ENCODE peak calls at places on chromosomes 3 and 15, in eight cellular contexts. F, D, E, K, C, G, O and Z are unnamed samples.

GRCh38 chr3:32355892-32356291 is 35.8 kb upstream of the CMTM7 start:
- ATAC-seq in F (no peak), K (no peak), G (no peak), C (no peak), O (no peak), E (no peak), D (no peak), Z (no peak)

GRCh38 chr15:67009576-67010569 is 55.5 kb upstream of the SMAD3 start:
- ATAC-seq in F (peak; percentile 62), C (no peak), K (no peak), G (no peak), E (no peak), O (peak; percentile 24), D (peak; percentile 62), Z (no peak)

GRCh38 chr3:194640829-194641228 is 7.6 kb upstream of the TMEM44 start:
- ATAC-seq in G (no peak), K (peak; percentile 8), E (peak; percentile 66), F (peak; percentile 90), C (no peak), O (no peak), D (no peak), Z (no peak)

GRCh38 chr15:67520276-67520975 is 505 bp upstream of the C15orf61 start:
- ATAC-seq in G (peak; percentile 15), D (peak; percentile 7), E (peak; percentile 45), C (peak; percentile 68), K (no peak), O (no peak), F (peak; percentile 38), Z (peak; percentile 22)

GRCh38 chr3:45026038-45026437 is at the start of gene CLEC3B:
- ATAC-seq in E (no peak), K (peak; percentile 82), G (peak; percentile 67), D (peak; percentile 49), F (no peak), C (peak; percentile 47), O (peak; percentile 67), Z (peak; percentile 50)

GRCh38 chr3:157274644-157275137 is 114.7 kb upstream of the CCNL1 start:
- ATAC-seq in K (no peak), D (no peak), E (peak; percentile 19), C (no peak), O (no peak), F (no peak), G (no peak), Z (no peak)

GRCh38 chr15:86588413-86588812 is 508.7 kb downstream of the AGBL1 start:
- ATAC-seq in E (no peak), K (no peak), G (no peak), C (no peak), F (no peak), O (no peak), D (no peak), Z (no peak)

GRCh38 chr3:10299679-10300078 is 6.9 kb upstream of the GHRL start:
- ATAC-seq in G (no peak), F (peak; percentile 3), C (no peak), D (no peak), O (peak; percentile 32), E (no peak), K (no peak), Z (no peak)

GRCh38 chr3:2024713-2025112 is 74.0 kb upstream of the CNTN4 start:
- ATAC-seq in D (no peak), F (no peak), G (no peak), O (no peak), C (no peak), E (no peak), K (no peak), Z (no peak)

GRCh38 chr15:26126070-26126469 is 262.9 kb upstream of the ATP10A start:
- ATAC-seq in F (no peak), G (no peak), K (peak; percentile 73), C (no peak), E (no peak), O (no peak), D (peak; percentile 59), Z (peak; percentile 55)

GRCh38 chr3:71099997-71100719 is 483.4 kb downstream of the FOXP1 start:
- ATAC-seq in C (no peak), G (no peak), O (no peak), E (no peak), F (no peak), K (no peak), D (no peak), Z (no peak)

GRCh38 chr3:115937054-115937453 is 313.7 kb downstream of the GAP43 start:
- ATAC-seq in G (no peak), D (no peak), F (no peak), O (peak; percentile 42), C (no peak), K (no peak), E (no peak), Z (no peak)

GRCh38 chr3:172281884-172282283 is 166.4 kb downstream of the GHSR start:
- ATAC-seq in C (no peak), G (no peak), E (no peak), K (no peak), F (peak; percentile 3), D (no peak), O (no peak), Z (no peak)

GRCh38 chr3:156631323-156631722 is 43.1 kb upstream of the TIPARP start:
- ATAC-seq in C (peak; percentile 62), G (no peak), O (no peak), K (no peak), F (no peak), E (no peak), D (no peak), Z (no peak)

GRCh38 chr3:192879346-192880031 is 38.2 kb downstream of the MB21D2 start:
- ATAC-seq in F (peak; percentile 82), O (peak; percentile 82), E (peak; percentile 99), D (peak; percentile 82), C (no peak), G (peak; percentile 90), K (peak; percentile 53), Z (peak; percentile 73)

GRCh38 chr3:184196536-184196935 is 10.5 kb downstream of the ABCF3 start:
- ATAC-seq in D (peak; percentile 43), O (no peak), K (no peak), C (peak; percentile 51), E (no peak), G (no peak), F (peak; percentile 61), Z (no peak)

GRCh38 chr15:31362886-31363285 is 36.3 kb downstream of the KLF13 start:
- ATAC-seq in C (no peak), K (no peak), E (no peak), D (no peak), F (no peak), G (no peak), O (no peak), Z (no peak)

GRCh38 chr3:100024520-100025303 is 89.6 kb downstream of the FILIP1L start:
- ATAC-seq in E (no peak), O (peak; percentile 46), C (peak; percentile 48), D (peak; percentile 81), G (no peak), K (peak; percentile 64), F (no peak), Z (no peak)

DNA sequence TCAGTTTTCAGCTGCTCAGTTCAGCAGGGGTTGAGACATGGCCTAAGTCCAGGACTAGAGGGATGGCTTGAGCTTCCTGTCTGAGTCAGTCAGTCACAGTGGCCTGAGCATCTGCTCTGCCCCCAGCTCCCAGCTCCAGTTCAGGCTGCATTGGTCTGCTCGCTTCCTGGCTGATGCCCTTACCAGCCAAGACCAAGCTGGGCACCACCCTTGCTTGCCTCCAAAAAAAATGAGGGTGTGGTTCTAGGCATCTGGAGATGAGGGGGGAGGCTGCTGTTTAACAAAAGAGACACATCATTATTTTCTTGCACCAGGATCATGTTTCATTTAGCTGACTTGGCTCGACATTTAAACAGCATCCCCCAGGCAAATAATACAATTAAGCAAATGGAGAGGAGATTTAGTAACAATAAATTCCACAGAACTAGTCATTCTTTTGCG is 70.7 kb downstream of the WNT5A start:
- ATAC-seq in C (no peak), D (no peak), O (peak; percentile 100), G (no peak), K (no peak), E (peak; percentile 56), F (no peak), Z (no peak)
- H3K27ac ChIP-seq in C (no peak overlapping the region), D (no peak overlapping the region), O (peak overlapping the region; percentile 56), G (no peak overlapping the region), K (no peak overlapping the region), E (no peak overlapping the region), F (no peak overlapping the region), Z (no peak overlapping the region)

DNA sequence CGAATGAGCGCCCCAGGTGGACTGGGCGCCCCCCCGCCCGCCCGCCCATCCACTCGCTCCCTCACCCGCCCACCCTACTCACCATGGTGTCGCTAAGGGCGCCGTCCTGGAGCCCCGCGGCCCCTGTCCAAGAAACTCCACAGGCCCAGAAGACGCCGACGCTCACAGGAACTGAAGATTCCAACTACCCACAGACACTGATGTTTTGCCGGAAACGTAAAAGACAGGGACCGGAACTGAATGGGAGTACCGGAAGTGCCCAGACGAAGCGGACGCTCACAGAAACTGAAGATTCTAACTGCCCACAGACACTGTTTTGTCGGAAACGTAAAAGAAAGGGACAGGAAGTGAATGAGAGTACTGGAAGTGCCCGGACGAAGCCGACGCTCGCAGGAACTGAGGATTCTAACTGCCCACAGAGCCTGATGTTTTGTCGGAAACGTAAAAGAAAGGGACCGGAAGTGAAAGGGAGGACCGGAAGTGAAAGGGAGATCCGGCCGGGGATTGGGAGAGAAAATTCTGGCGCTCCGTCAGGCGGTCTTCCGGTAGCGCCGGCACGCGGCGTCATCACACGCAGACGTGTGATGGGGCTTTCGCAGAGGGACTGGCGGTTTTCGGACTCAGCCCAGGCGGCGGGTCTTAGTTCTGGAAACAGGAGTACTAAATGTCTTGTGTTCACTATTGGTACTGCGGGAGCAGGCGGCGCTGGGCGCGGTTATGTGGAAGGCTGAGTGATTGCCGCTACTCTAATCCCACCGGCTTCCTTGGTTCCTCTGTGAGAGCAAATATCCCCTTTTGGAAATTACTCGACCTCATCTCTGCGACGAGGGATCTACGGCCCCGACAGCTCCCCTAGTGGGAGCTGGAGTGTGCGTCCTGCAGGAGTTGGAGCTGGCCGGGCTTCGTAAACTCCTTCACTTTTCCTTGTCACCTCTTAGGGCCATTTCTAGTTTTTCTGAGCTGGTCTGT is at the start of gene ISY1:
- ATAC-seq in O (peak; percentile 87), E (peak; percentile 89), K (peak; percentile 94), G (peak; percentile 97), D (peak; percentile 95), F (peak; percentile 82), C (peak; percentile 82), Z (peak; percentile 93)
- TF ChIP-seq POLR2A in O (peak; percentile 95), E (peak; percentile 36), K (no peak), G (peak; percentile 84), D (peak; percentile 94), F (peak; percentile 82), C (peak; percentile 87), Z (peak; percentile 81)

GRCh38 chr15:56233549-56233948 is 10.1 kb downstream of the RFX7 start:
- ATAC-seq in D (no peak), O (no peak), K (no peak), F (no peak), E (no peak), C (no peak), G (no peak), Z (no peak)
- H3K9me3 ChIP-seq in D (peaks cover 25% of the 10 kb centered on the region), O (peaks cover 16% of the 10 kb centered on the region), K (peaks cover 18% of the 10 kb centered on the region), F (peaks cover 35% of the 10 kb centered on the region), E (peaks cover 45% of the 10 kb centered on the region), C (peaks cover 10% of the 10 kb centered on the region), G (peaks cover 7% of the 10 kb centered on the region), Z (no peaks in the 10 kb centered on the region)

DNA sequence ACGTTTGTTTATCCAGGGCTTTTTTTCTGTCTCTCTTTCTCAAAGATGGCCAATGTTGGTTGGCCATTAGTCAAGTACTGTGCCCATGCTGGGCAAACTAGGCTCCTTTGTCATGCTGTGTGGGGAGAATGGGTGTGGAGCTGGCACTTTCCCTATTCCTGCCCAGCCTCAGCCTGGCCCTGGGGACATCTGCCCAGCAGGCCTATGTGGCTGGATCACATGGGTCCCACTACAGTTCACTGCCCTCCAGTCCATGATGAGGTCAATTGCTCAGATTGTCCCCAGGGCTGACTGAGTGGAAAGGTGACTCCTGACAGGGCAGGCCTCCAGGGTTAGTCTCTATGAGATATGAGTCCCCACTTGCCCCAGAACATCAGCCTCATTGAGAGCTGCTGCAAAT is 54.4 kb upstream of the HERC1 start:
- ATAC-seq in G (no peak), C (peak; percentile 28), O (no peak), F (no peak), E (no peak), D (no peak), K (no peak), Z (no peak)
- H3K27ac ChIP-seq in G (no peak overlapping the region), C (peak overlapping the region; percentile 36), O (no peak overlapping the region), F (no peak overlapping the region), E (no peak overlapping the region), D (no peak overlapping the region), K (no peak overlapping the region), Z (no peak overlapping the region)